ENCODE peak calls at places on chromosomes 7 and 10, in seven cellular contexts. P, S, K, G, I, H and E are unnamed samples.

GRCh38 chr10:118107040-118107439 is 60.3 kb upstream of the RAB11FIP2 start:
- DNase-seq in I (no peak), H (no peak), P (no peak), S (no peak), K (no peak), G (no peak), E (no peak)

GRCh38 chr7:151934584-151934983 is 21.7 kb upstream of the GALNTL5 start:
- DNase-seq in H (no peak), S (no peak), P (no peak), I (no peak), K (no peak), G (no peak), E (no peak)

GRCh38 chr10:98168766-98169165 is 34.3 kb downstream of the R3HCC1L start:
- DNase-seq in I (no peak), P (no peak), S (no peak), G (no peak), H (no peak), K (no peak), E (no peak)

GRCh38 chr7:84237533-84238173 is 43.1 kb upstream of the SEMA3A start:
- DNase-seq in P (no peak), K (no peak), I (no peak), S (no peak), G (no peak), H (no peak), E (no peak)

GRCh38 chr10:5297466-5297865 is 67.3 kb upstream of the UCN3 start:
- DNase-seq in S (no peak), K (peak; percentile 54), P (no peak), H (no peak), I (no peak), G (no peak), E (peak; percentile 73)

GRCh38 chr10:47286591-47287325 is 13.2 kb upstream of the GDF10 start:
- DNase-seq in P (no peak), H (no peak), S (no peak), K (no peak), G (no peak), I (no peak), E (no peak)

GRCh38 chr7:127933116-127933515 is 98.1 kb downstream of the LRRC4 start:
- DNase-seq in G (no peak), P (no peak), H (no peak), K (no peak), I (no peak), S (no peak), E (no peak)

GRCh38 chr10:125283831-125284614 is 123.7 kb upstream of the CTBP2 start:
- DNase-seq in K (no peak), G (no peak), P (no peak), I (no peak), S (no peak), H (no peak), E (no peak)

GRCh38 chr7:147170341-147171012 is 1053.9 kb downstream of the CNTNAP2 start:
- DNase-seq in I (no peak), H (no peak), K (no peak), P (no peak), G (no peak), S (no peak), E (no peak)

GRCh38 chr10:5596611-5597341 is 69.6 kb downstream of the ASB13 start:
- DNase-seq in G (no peak), S (no peak), I (no peak), K (no peak), H (no peak), P (no peak), E (peak; percentile 41)

GRCh38 chr7:148702876-148703670 is 4.4 kb downstream of the CUL1 start:
- DNase-seq in P (no peak), I (no peak), G (no peak), S (no peak), H (no peak), K (no peak), E (no peak)

GRCh38 chr7:148700693-148701092 is 2.0 kb downstream of the CUL1 start:
- DNase-seq in I (peak; percentile 30), P (peak; percentile 56), S (peak; percentile 9), H (no peak), K (no peak), G (peak; percentile 65), E (no peak)

GRCh38 chr7:148699772-148700629 is 1.3 kb downstream of the CUL1 start:
- DNase-seq in P (peak; percentile 23), I (no peak), K (no peak), H (no peak), G (peak; percentile 39), S (no peak), E (no peak)

GRCh38 chr7:148699024-148699771 is 495 bp downstream of the CUL1 start:
- DNase-seq in G (peak; percentile 78), H (no peak), S (peak; percentile 20), P (peak; percentile 81), K (peak; percentile 68), I (peak; percentile 74), E (peak; percentile 82)

DNA sequence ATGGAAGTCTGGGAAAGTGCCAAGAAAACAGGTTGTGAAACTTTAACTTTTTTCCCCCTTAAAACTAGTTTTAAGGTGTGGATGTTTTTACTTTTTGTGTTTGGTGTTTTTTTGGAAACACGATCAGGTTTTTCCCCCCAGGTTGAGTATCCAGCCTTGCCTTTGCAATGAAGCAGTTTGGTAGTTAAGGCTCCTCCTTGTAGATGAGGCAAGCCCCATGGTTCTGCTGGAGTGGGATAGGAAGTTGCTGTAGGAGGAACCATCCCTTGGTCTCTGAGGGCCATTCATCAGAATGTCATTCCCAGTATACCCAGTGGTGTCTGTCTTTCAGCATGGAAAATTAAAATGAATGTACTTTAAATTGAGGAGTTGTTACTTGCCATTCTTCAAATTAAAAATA is 2.7 kb downstream of the CUL1 start:
- DNase-seq in S (no peak), P (no peak), G (no peak), K (no peak), I (no peak), H (no peak), E (no peak)
- H3K4me3 ChIP-seq in S (peak overlapping the region; percentile 18), P (peak overlapping the region; percentile 90), G (no peak overlapping the region), K (no peak overlapping the region), I (no peak overlapping the region), H (no peak overlapping the region), E (no peak overlapping the region)

DNA sequence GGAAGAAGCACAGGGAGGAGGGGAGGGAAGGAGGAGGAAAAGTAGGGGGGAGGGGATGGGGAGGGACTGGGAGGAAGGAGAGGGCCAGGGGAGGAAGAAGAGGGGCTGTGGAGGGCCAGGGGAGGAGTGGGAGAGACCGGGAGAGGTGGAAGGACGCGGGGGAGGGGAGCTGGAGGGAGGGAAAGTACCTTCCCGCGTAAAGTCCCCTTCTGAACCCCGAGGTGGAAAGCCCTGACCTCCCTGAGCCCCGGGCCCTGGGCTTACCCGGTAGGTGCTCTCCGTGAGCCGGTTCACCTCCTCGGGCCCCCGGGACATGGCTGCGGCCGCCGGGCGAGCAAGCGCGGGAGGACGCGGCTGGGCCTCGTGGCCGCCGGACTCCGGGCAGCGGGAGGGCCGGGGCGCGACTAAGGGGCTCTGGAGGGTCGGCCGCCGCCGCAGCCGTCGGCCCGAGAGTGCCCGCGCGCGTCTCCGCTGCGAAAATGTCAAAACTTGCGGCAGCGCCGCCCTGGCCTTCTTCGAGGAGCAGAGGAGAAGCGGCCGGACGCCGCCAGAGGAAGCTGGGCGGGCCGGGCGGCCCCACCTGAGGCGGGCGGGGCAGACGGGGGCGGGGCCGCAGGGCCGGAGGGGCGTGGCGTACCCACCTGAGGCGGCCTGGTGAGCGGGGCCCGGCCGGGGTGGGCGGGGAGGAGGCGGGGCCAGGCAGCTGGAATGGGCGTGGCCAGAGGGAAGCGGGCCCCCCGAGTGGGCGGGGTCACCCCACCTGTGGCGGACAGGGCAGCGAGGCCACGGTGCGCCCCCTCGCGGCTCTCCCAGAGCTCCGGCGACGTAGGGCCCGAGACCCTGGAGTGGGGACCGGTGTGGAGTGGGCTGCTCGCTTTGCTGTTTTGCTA is at the start of gene BAIAP2L1:
- DNase-seq in K (peak; percentile 66), P (peak; percentile 98), S (peak; percentile 59), I (peak; percentile 95), G (peak; percentile 96), H (peak; percentile 81), E (peak; percentile 93)
- H3K4me1 ChIP-seq in K (peaks cover 10% of the 10 kb centered on the region), P (peaks cover 18% of the 10 kb centered on the region), S (peaks cover 5% of the 10 kb centered on the region), I (no peaks in the 10 kb centered on the region), G (peaks cover 8% of the 10 kb centered on the region), H (no peaks in the 10 kb centered on the region), E (peaks cover 5% of the 10 kb centered on the region)

GRCh38 chr7:45155941-45156340 is 1.6 kb upstream of the RAMP3 start:
- DNase-seq in I (no peak), G (no peak), H (no peak), K (no peak), P (no peak), S (no peak), E (no peak)
- H3K27me3 ChIP-seq in I (no peaks in the 10 kb centered on the region), G (peaks cover 49% of the 10 kb centered on the region), H (peaks cover 38% of the 10 kb centered on the region), K (peaks cover 7% of the 10 kb centered on the region), P (peaks cover 37% of the 10 kb centered on the region), S (peaks cover 11% of the 10 kb centered on the region), E (peaks cover 11% of the 10 kb centered on the region)

GRCh38 chr7:121328508-121329459 is at the start of gene WNT16:
- DNase-seq in H (no peak), I (no peak), G (peak; percentile 7), K (no peak), P (no peak), S (no peak), E (peak; percentile 39)
- H3K4me3 ChIP-seq in H (peak within 1 kb of the TSS; percentile 32), I (peak within 1 kb of the TSS; percentile 33), G (peak within 1 kb of the TSS; percentile 18), K (peak within 1 kb of the TSS; percentile 46), P (peak within 1 kb of the TSS; percentile 54), S (no peak within 1 kb of the TSS), E (peak within 1 kb of the TSS; percentile 36)

GRCh38 chr7:496528-497295 is 22.9 kb downstream of the PDGFA start:
- DNase-seq in H (no peak), S (no peak), K (no peak), P (no peak), I (peak; percentile 16), G (no peak), E (peak; percentile 50)
- H3K4me1 ChIP-seq in H (peaks cover 27% of the 10 kb centered on the region), S (no peaks in the 10 kb centered on the region), K (no peaks in the 10 kb centered on the region), P (no peaks in the 10 kb centered on the region), I (no peaks in the 10 kb centered on the region), G (no peaks in the 10 kb centered on the region), E (no peaks in the 10 kb centered on the region)

DNA sequence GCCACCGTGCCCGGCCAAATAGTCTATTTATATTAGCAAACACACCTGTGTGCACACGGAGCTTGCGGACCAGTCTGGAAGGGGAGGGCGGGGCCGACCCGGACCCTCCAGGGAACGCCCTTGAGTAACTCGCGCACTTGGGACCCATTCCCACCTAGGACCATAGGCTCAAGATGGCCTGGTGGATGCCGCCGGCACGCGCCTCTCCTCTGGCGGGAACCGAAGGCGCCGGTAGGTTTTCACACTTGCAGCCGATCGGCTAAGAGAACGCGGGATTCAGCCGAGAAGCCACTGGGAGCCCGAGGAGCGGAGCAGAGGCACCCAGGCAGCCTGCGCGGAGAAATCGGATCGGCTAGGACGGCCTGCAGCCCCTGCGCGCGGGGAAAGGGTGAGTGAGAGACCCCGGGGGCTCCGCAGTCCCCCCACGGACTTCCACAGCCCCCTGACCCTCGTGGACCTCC is 18.9 kb downstream of the IFT22 start:
- DNase-seq in P (peak; percentile 12), G (no peak), I (no peak), K (no peak), S (no peak), H (no peak), E (no peak)
- H3K27me3 ChIP-seq in P (peaks cover 66% of the 10 kb centered on the region), G (peaks cover 76% of the 10 kb centered on the region), I (no peaks in the 10 kb centered on the region), K (peaks cover 89% of the 10 kb centered on the region), S (peaks cover 25% of the 10 kb centered on the region), H (no peaks in the 10 kb centered on the region), E (peaks cover 90% of the 10 kb centered on the region)

GRCh38 chr10:44577533-44577932 is 192.6 kb upstream of the CXCL12 start:
- DNase-seq in S (no peak), P (no peak), G (no peak), H (no peak), I (no peak), K (no peak), E (no peak)
- H3K4me3 ChIP-seq in S (no peak overlapping the region), P (no peak overlapping the region), G (no peak overlapping the region), H (no peak overlapping the region), I (no peak overlapping the region), K (no peak overlapping the region), E (no peak overlapping the region)